ENCODE peak calls at places on chromosome 1, in four cellular contexts. Z is tibial artery, B is PC-3, J is hepatocyte. M is an unnamed sample.

GRCh38 chr1:166925791-166926483 is 49.4 kb downstream of the ILDR2 start:
- DNase-seq in B (peak), J (no peak), Z (no peak), M (no peak)

GRCh38 chr1:55234016-55234415 is 18.9 kb upstream of the USP24 start:
- DNase-seq in J (no peak), B (peak), Z (no peak), M (no peak)

GRCh38 chr1:8671313-8671917 is 146.0 kb downstream of the RERE start:
- DNase-seq in J (peak), Z (peak), B (peak), M (peak)

GRCh38 chr1:40860706-40861226 is 1.4 kb downstream of the CITED4 start:
- DNase-seq in Z (no peak), J (no peak), B (no peak), M (no peak)

GRCh38 chr1:34060331-34060730 is 104.7 kb downstream of the CSMD2 start:
- DNase-seq in B (no peak), J (no peak), Z (no peak), M (no peak)

GRCh38 chr1:107748529-107748928 is 216.5 kb downstream of the VAV3 start:
- DNase-seq in Z (no peak), J (peak), B (peak), M (peak)

GRCh38 chr1:221766210-221766609 is 24.3 kb upstream of the DUSP10 start:
- DNase-seq in J (no peak), B (no peak), Z (no peak), M (no peak)

GRCh38 chr1:221439008-221439733 is 302.7 kb downstream of the DUSP10 start:
- DNase-seq in Z (no peak), B (peak), J (peak), M (peak)

GRCh38 chr1:184656221-184656620 is 98.4 kb downstream of the EDEM3 start:
- DNase-seq in B (no peak), Z (no peak), J (no peak), M (no peak)

GRCh38 chr1:25738507-25738906 is 61.5 kb upstream of the SELENON start:
- DNase-seq in J (no peak), B (no peak), Z (no peak), M (no peak)

GRCh38 chr1:92030701-92031107 is 919 bp downstream of the EPHX4 start:
- DNase-seq in Z (no peak), B (peak), J (peak), M (peak)

GRCh38 chr1:168488153-168488552 is 55.6 kb downstream of the XCL2 start:
- DNase-seq in J (no peak), Z (peak), B (peak), M (no peak)

GRCh38 chr1:214842856-214843255 is 239.7 kb upstream of the KCNK2 start:
- DNase-seq in J (no peak), B (peak), Z (no peak), M (no peak)

DNA sequence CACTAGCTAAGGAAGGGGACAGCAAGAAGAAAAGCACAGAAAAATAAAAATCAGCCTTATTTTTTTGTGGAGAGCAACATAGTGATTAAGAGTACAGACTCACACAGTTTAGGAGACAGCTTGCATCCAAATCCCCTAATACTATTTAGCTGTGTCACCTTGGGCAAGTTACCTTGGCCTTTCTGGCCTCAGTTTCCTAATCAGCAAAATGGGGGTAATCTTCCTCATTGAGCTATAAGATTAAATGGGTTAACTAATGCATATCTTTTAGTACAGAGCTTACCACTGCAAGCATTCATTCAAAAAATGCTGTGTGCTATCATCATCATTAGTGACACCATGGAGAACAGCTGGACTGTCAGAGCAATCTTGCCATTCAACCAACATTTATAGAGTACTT is 77.7 kb downstream of the CD46 start:
- DNase-seq in Z (no peak), B (no peak), J (no peak), M (no peak)
- H3K27ac ChIP-seq in Z (peak), B (no peak), J (no peak), M (no peak)

GRCh38 chr1:35386290-35386689 is 117.8 kb downstream of the ZMYM4 start:
- DNase-seq in J (no peak), Z (no peak), B (no peak), M (no peak)
- TF ChIP-seq CTCF in J (no peak), Z (no peak), B (no peak), M (no peak)

DNA sequence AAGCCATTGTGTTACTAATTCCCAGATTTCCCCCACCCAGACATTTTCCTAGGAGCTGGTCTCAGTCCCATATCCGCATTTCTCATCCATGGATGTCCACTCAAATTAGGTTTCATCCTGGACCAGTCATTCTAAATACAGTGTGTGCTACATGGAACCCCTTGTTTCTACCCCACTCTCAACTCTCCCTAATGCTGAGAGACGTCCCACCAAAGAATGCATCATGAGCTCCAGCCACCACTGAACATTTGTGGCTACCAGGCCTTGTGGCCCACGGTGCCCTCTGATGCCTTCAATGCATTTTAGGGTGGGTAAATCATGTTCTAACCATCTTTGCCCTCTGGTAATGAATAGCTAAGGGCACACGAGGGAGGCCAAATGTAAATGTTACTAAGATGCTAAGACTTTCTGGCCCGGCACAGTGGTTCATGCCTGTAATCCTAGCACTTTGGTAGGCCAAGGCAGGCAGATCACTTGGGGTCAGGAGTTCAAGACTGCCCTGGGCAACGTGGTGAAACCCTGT is 13.3 kb upstream of the RAB42 start:
- DNase-seq in Z (no peak), J (no peak), B (no peak), M (no peak)
- H3K27ac ChIP-seq in Z (no peak), J (no peak), B (no peak), M (peak)

DNA sequence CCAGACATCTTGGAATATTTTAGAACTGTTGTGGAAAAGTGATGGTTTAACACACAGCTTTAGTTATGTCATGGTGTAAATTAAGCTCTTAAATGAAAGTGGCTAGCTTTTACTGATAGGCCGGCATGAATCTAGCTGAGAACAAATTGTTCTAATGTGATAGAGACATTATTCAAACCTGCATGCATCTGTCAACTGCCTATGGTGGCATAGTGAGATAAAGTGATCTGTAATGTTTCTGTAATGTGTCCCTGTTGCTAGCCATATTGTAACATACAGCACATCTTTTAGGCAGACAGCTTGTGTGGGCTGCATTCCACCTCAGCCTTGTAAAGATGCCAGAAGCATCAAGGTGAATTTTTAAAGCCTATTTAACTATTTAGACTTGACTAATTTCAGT is 16.0 kb downstream of the LRIG2 start:
- DNase-seq in J (no peak), Z (no peak), B (no peak), M (no peak)
- TF ChIP-seq CTCF in J (no peak), Z (no peak), B (no peak), M (no peak)

GRCh38 chr1:183604048-183604808 is 14.0 kb upstream of the NCF2 start:
- DNase-seq in B (no peak), J (no peak), Z (no peak), M (no peak)

GRCh38 chr1:183602510-183602909 is 12.3 kb upstream of the NCF2 start:
- DNase-seq in B (no peak), J (no peak), Z (no peak), M (no peak)

GRCh38 chr1:183607322-183607980 is 17.2 kb upstream of the NCF2 start:
- DNase-seq in B (no peak), J (no peak), Z (no peak), M (no peak)

GRCh38 chr1:183605904-183606303 is 15.6 kb upstream of the NCF2 start:
- DNase-seq in B (no peak), Z (no peak), J (no peak), M (no peak)

DNA sequence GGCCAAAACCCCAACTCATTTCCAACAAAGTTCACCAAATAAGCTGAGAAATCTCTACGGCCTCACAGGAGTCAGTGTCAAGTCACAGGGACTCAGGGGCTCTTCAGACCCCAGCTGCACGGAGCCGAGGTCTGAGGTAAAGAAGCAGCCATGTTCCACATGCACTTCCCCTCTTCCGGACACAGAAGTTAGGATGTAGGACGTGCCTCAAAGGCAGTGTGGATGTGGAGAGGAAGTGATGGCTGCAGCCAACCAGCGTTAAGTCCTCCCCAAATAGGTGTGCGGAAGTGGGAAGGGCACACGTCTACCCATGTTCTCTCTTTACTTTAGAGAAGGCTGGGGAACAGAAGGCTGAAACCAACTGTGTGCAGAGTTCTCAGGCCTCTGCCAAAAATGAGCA is 14.6 kb upstream of the NCF2 start:
- DNase-seq in J (no peak), Z (no peak), B (no peak), M (no peak)
- H3K27ac ChIP-seq in J (no peak), Z (no peak), B (no peak), M (no peak)

GRCh38 chr1:63643517-63643916 is 50.3 kb downstream of the PGM1 start:
- DNase-seq in B (no peak), Z (no peak), J (no peak), M (no peak)

GRCh38 chr1:63642901-63643300 is 49.7 kb downstream of the PGM1 start:
- DNase-seq in B (no peak), J (no peak), Z (no peak), M (no peak)

GRCh38 chr1:63643926-63644325 is 50.7 kb downstream of the PGM1 start:
- DNase-seq in B (no peak), Z (no peak), J (no peak), M (no peak)

GRCh38 chr1:63640633-63641567 is 47.7 kb downstream of the PGM1 start:
- DNase-seq in J (peak), B (no peak), Z (no peak), M (no peak)

GRCh38 chr1:63641615-63642014 is 48.4 kb downstream of the PGM1 start:
- DNase-seq in B (no peak), J (no peak), Z (no peak), M (no peak)
- TF ChIP-seq CTCF in B (no peak), J (no peak), Z (no peak), M (no peak)

GRCh38 chr1:183304466-183305122 is 113.6 kb downstream of the NMNAT2 start:
- DNase-seq in J (no peak), B (peak), Z (no peak), M (no peak)
- H3K27ac ChIP-seq in J (no peak), B (peak), Z (peak), M (no peak)

GRCh38 chr1:159957824-159958268 is 3.8 kb upstream of the SLAMF9 start:
- DNase-seq in J (no peak), Z (no peak), B (no peak), M (no peak)
- TF ChIP-seq CTCF in J (no peak), Z (no peak), B (no peak), M (no peak)

DNA sequence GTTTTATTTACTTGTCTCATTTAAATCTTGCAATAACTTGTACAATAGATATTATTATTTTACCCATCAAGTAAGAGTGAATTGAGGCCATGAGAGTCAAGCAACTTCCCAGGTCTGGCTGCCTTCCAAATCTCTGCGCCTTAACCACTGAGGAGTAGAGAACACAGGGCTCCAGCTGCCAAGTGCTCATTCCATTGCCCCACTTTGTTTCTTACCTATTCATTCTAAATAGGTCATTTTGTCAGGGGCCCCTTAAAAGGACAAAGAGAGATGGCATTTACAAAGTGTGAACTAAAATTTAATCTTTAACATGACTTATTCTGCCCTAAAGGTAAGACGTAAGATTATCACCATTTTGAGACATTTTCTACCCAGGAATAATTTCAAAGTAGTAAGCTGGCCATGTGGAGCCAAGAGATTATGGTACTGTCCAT is 3.5 kb downstream of the PPP1R15B start:
- DNase-seq in B (peak), Z (peak), J (peak), M (peak)
- H3K27ac ChIP-seq in B (no peak), Z (peak), J (no peak), M (no peak)